ENCODE peak calls at places on chromosomes 4 and X, in six cellular contexts. One of them, this sample, is unnamed.

GRCh38 chrX:133538148-133538547 is 122.9 kb upstream of the GPC4 start:
- DNase-seq in mesenchymal stem cell: no peak
- DNase-seq in endothelial cell of umbilical vein: no peak
- DNase-seq in amniotic stem cell: no peak
- DNase-seq in stimulated activated CD4-positive, alpha-beta T cell treated with anti-CD3 and anti-CD28 coated beads, Interleukin-15, amount 100 ng/mL, for 1 hour: no peak
- DNase-seq in cardiac fibroblast: no peak
- DNase-seq in this sample: no peak

GRCh38 chr4:168832746-168833575 is 177.1 kb downstream of the CBR4 start:
- DNase-seq in amniotic stem cell: no peak
- DNase-seq in cardiac fibroblast: peak; percentile 53
- DNase-seq in stimulated activated CD4-positive, alpha-beta T cell treated with anti-CD3 and anti-CD28 coated beads, Interleukin-15, amount 100 ng/mL, for 1 hour: no peak
- DNase-seq in mesenchymal stem cell: peak; percentile 54
- DNase-seq in endothelial cell of umbilical vein: peak; percentile 32
- DNase-seq in this sample: peak; percentile 81

GRCh38 chr4:112888617-112889016 is 160.8 kb upstream of the ANK2 start:
- DNase-seq in stimulated activated CD4-positive, alpha-beta T cell treated with anti-CD3 and anti-CD28 coated beads, Interleukin-15, amount 100 ng/mL, for 1 hour: no peak
- DNase-seq in endothelial cell of umbilical vein: no peak
- DNase-seq in cardiac fibroblast: no peak
- DNase-seq in mesenchymal stem cell: no peak
- DNase-seq in amniotic stem cell: no peak
- DNase-seq in this sample: no peak

GRCh38 chr4:146916479-146917076 is 29.1 kb downstream of the TTC29 start:
- DNase-seq in mesenchymal stem cell: peak; percentile 55
- DNase-seq in endothelial cell of umbilical vein: peak; percentile 72
- DNase-seq in amniotic stem cell: peak; percentile 40
- DNase-seq in cardiac fibroblast: peak; percentile 73
- DNase-seq in stimulated activated CD4-positive, alpha-beta T cell treated with anti-CD3 and anti-CD28 coated beads, Interleukin-15, amount 100 ng/mL, for 1 hour: no peak
- DNase-seq in this sample: no peak

GRCh38 chr4:151035321-151035720 is 20.2 kb upstream of the LRBA start:
- DNase-seq in endothelial cell of umbilical vein: no peak
- DNase-seq in stimulated activated CD4-positive, alpha-beta T cell treated with anti-CD3 and anti-CD28 coated beads, Interleukin-15, amount 100 ng/mL, for 1 hour: no peak
- DNase-seq in amniotic stem cell: no peak
- DNase-seq in cardiac fibroblast: no peak
- DNase-seq in mesenchymal stem cell: no peak
- DNase-seq in this sample: no peak

GRCh38 chr4:82560853-82561744 is 689 bp downstream of the TMEM150C start:
- DNase-seq in stimulated activated CD4-positive, alpha-beta T cell treated with anti-CD3 and anti-CD28 coated beads, Interleukin-15, amount 100 ng/mL, for 1 hour: no peak
- DNase-seq in mesenchymal stem cell: no peak
- DNase-seq in amniotic stem cell: no peak
- DNase-seq in endothelial cell of umbilical vein: peak; percentile 15
- DNase-seq in cardiac fibroblast: no peak
- DNase-seq in this sample: no peak

GRCh38 chrX:30806187-30806728 is 82.8 kb downstream of the TAB3 start:
- DNase-seq in amniotic stem cell: no peak
- DNase-seq in mesenchymal stem cell: no peak
- DNase-seq in stimulated activated CD4-positive, alpha-beta T cell treated with anti-CD3 and anti-CD28 coated beads, Interleukin-15, amount 100 ng/mL, for 1 hour: no peak
- DNase-seq in endothelial cell of umbilical vein: no peak
- DNase-seq in cardiac fibroblast: no peak
- DNase-seq in this sample: no peak

GRCh38 chr4:184330008-184330400 is 112.3 kb upstream of the ENPP6 start:
- DNase-seq in mesenchymal stem cell: no peak
- DNase-seq in endothelial cell of umbilical vein: no peak
- DNase-seq in amniotic stem cell: no peak
- DNase-seq in cardiac fibroblast: peak; percentile 53
- DNase-seq in stimulated activated CD4-positive, alpha-beta T cell treated with anti-CD3 and anti-CD28 coated beads, Interleukin-15, amount 100 ng/mL, for 1 hour: no peak
- DNase-seq in this sample: no peak

GRCh38 chrX:83771664-83772063 is 89.3 kb upstream of the CYLC1 start:
- DNase-seq in amniotic stem cell: no peak
- DNase-seq in endothelial cell of umbilical vein: no peak
- DNase-seq in cardiac fibroblast: no peak
- DNase-seq in stimulated activated CD4-positive, alpha-beta T cell treated with anti-CD3 and anti-CD28 coated beads, Interleukin-15, amount 100 ng/mL, for 1 hour: no peak
- DNase-seq in mesenchymal stem cell: no peak
- DNase-seq in this sample: no peak

GRCh38 chr4:162061214-162061613 is 102.6 kb downstream of the FSTL5 start:
- DNase-seq in cardiac fibroblast: no peak
- DNase-seq in stimulated activated CD4-positive, alpha-beta T cell treated with anti-CD3 and anti-CD28 coated beads, Interleukin-15, amount 100 ng/mL, for 1 hour: no peak
- DNase-seq in mesenchymal stem cell: peak; percentile 66
- DNase-seq in amniotic stem cell: no peak
- DNase-seq in endothelial cell of umbilical vein: peak; percentile 3
- DNase-seq in this sample: no peak

GRCh38 chr4:153161599-153161971 is 42.7 kb upstream of the TRIM2 start:
- DNase-seq in endothelial cell of umbilical vein: peak; percentile 12
- DNase-seq in stimulated activated CD4-positive, alpha-beta T cell treated with anti-CD3 and anti-CD28 coated beads, Interleukin-15, amount 100 ng/mL, for 1 hour: no peak
- DNase-seq in cardiac fibroblast: no peak
- DNase-seq in mesenchymal stem cell: no peak
- DNase-seq in amniotic stem cell: no peak
- DNase-seq in this sample: no peak

GRCh38 chrX:27583976-27584375 is 6.2 kb upstream of the DCAF8L2 start:
- DNase-seq in mesenchymal stem cell: peak; percentile 5
- DNase-seq in endothelial cell of umbilical vein: no peak
- DNase-seq in stimulated activated CD4-positive, alpha-beta T cell treated with anti-CD3 and anti-CD28 coated beads, Interleukin-15, amount 100 ng/mL, for 1 hour: no peak
- DNase-seq in amniotic stem cell: no peak
- DNase-seq in cardiac fibroblast: no peak
- DNase-seq in this sample: no peak

GRCh38 chr4:123168812-123169211 is 227.8 kb upstream of the SPRY1 start:
- DNase-seq in endothelial cell of umbilical vein: no peak
- DNase-seq in mesenchymal stem cell: peak; percentile 17
- DNase-seq in amniotic stem cell: no peak
- DNase-seq in cardiac fibroblast: no peak
- DNase-seq in stimulated activated CD4-positive, alpha-beta T cell treated with anti-CD3 and anti-CD28 coated beads, Interleukin-15, amount 100 ng/mL, for 1 hour: no peak
- DNase-seq in this sample: no peak

GRCh38 chrX:109600114-109600710 is 24.8 kb downstream of the KCNE5 start:
- DNase-seq in endothelial cell of umbilical vein: no peak
- DNase-seq in cardiac fibroblast: peak; percentile 8
- DNase-seq in stimulated activated CD4-positive, alpha-beta T cell treated with anti-CD3 and anti-CD28 coated beads, Interleukin-15, amount 100 ng/mL, for 1 hour: no peak
- DNase-seq in mesenchymal stem cell: peak; percentile 6
- DNase-seq in amniotic stem cell: no peak
- DNase-seq in this sample: peak; percentile 92

GRCh38 chrX:152896450-152896849 is 1.4 kb upstream of the ZNF185 start:
- DNase-seq in endothelial cell of umbilical vein: peak; percentile 44
- DNase-seq in mesenchymal stem cell: no peak
- DNase-seq in stimulated activated CD4-positive, alpha-beta T cell treated with anti-CD3 and anti-CD28 coated beads, Interleukin-15, amount 100 ng/mL, for 1 hour: no peak
- DNase-seq in amniotic stem cell: no peak
- DNase-seq in cardiac fibroblast: peak; percentile 49
- DNase-seq in this sample: no peak

GRCh38 chr4:127586922-127587571 is 45.7 kb upstream of the INTU start:
- DNase-seq in amniotic stem cell: peak; percentile 15
- DNase-seq in endothelial cell of umbilical vein: peak; percentile 16
- DNase-seq in cardiac fibroblast: peak; percentile 55
- DNase-seq in mesenchymal stem cell: peak; percentile 49
- DNase-seq in stimulated activated CD4-positive, alpha-beta T cell treated with anti-CD3 and anti-CD28 coated beads, Interleukin-15, amount 100 ng/mL, for 1 hour: no peak
- DNase-seq in this sample: no peak

GRCh38 chr4:57876934-57877554 is 766.9 kb upstream of the IGFBP7 start:
- DNase-seq in mesenchymal stem cell: no peak
- DNase-seq in cardiac fibroblast: no peak
- DNase-seq in endothelial cell of umbilical vein: no peak
- DNase-seq in stimulated activated CD4-positive, alpha-beta T cell treated with anti-CD3 and anti-CD28 coated beads, Interleukin-15, amount 100 ng/mL, for 1 hour: no peak
- DNase-seq in amniotic stem cell: no peak
- DNase-seq in this sample: no peak

GRCh38 chr4:155062948-155063347 is 145.5 kb upstream of the NPY2R start:
- DNase-seq in endothelial cell of umbilical vein: no peak
- DNase-seq in mesenchymal stem cell: no peak
- DNase-seq in cardiac fibroblast: no peak
- DNase-seq in stimulated activated CD4-positive, alpha-beta T cell treated with anti-CD3 and anti-CD28 coated beads, Interleukin-15, amount 100 ng/mL, for 1 hour: no peak
- DNase-seq in amniotic stem cell: no peak
- DNase-seq in this sample: no peak

This sample was measured in posterior cingulate gyrus.